ENCODE peak calls at places on chromosome 7, in six cellular contexts. Y is natural killer cell, T is body of pancreas, R is kidney epithelial cell, X is kidney, C is neural crest cell. G is an unnamed sample.

GRCh38 chr7:151853896-151854807 is 22.8 kb downstream of the PRKAG2 start:
- DNase-seq in T (no peak), C (no peak), Y (no peak), R (no peak), X (peak), G (no peak)

GRCh38 chr7:2993868-2994267 is 49.8 kb downstream of the CARD11 start:
- DNase-seq in C (no peak), T (no peak), R (peak), X (peak), Y (no peak), G (no peak)

GRCh38 chr7:69211739-69212138 is 386.5 kb upstream of the AUTS2 start:
- DNase-seq in X (no peak), C (no peak), R (no peak), T (no peak), Y (no peak), G (no peak)

GRCh38 chr7:28747404-28747803 is 210.7 kb downstream of the TRIL start:
- DNase-seq in R (no peak), Y (no peak), C (no peak), T (no peak), X (no peak), G (no peak)

GRCh38 chr7:4169505-4169904 is 512.6 kb upstream of the FOXK1 start:
- DNase-seq in X (no peak), R (no peak), C (no peak), Y (no peak), T (peak), G (no peak)

GRCh38 chr7:37352974-37353948 is 95.4 kb downstream of the ELMO1 start:
- DNase-seq in C (no peak), R (no peak), T (no peak), X (no peak), Y (peak), G (peak)

GRCh38 chr7:139715194-139715815 is 62.5 kb downstream of the HIPK2 start:
- DNase-seq in X (no peak), Y (no peak), T (no peak), C (no peak), R (no peak), G (no peak)

GRCh38 chr7:108263364-108263951 is 133.3 kb upstream of the LAMB4 start:
- DNase-seq in Y (no peak), C (no peak), R (no peak), T (peak), X (no peak), G (no peak)

GRCh38 chr7:153476166-153476565 is 576.0 kb upstream of the DPP6 start:
- DNase-seq in X (no peak), R (no peak), T (no peak), Y (no peak), C (no peak), G (no peak)

GRCh38 chr7:37062460-37062859 is 338.2 kb upstream of the AOAH start:
- DNase-seq in R (no peak), T (no peak), Y (no peak), X (no peak), C (no peak), G (no peak)

GRCh38 chr7:116097365-116098009 is 66.9 kb upstream of the TFEC start:
- DNase-seq in C (no peak), T (no peak), Y (no peak), X (no peak), R (peak), G (no peak)

GRCh38 chr7:69633122-69633892 is 35.0 kb downstream of the AUTS2 start:
- DNase-seq in X (no peak), C (no peak), R (no peak), T (no peak), Y (no peak), G (no peak)

GRCh38 chr7:123360631-123361030 is 160.9 kb upstream of the SLC13A1 start:
- DNase-seq in X (no peak), R (no peak), Y (no peak), T (no peak), C (no peak), G (no peak)

GRCh38 chr7:129780257-129781127 is 169.0 kb downstream of the NRF1 start:
- DNase-seq in Y (no peak), C (no peak), R (peak), X (peak), T (peak), G (no peak)

GRCh38 chr7:5780801-5781496 is 514 bp downstream of the RNF216 start:
- DNase-seq in X (peak), C (peak), Y (no peak), R (no peak), T (peak), G (no peak)

GRCh38 chr7:143015926-143016490 is 10.9 kb downstream of the OR9A2 start:
- DNase-seq in T (no peak), X (no peak), Y (no peak), R (no peak), C (no peak), G (no peak)

GRCh38 chr7:144063710-144064109 is 5.9 kb upstream of the OR2A25 start:
- DNase-seq in C (no peak), X (no peak), R (no peak), T (no peak), Y (no peak), G (no peak)

GRCh38 chr7:471866-472639 is 47.6 kb downstream of the PDGFA start:
- DNase-seq in Y (no peak), T (peak), C (no peak), X (peak), R (peak), G (peak)

GRCh38 chr7:43491984-43492383 is 90.9 kb upstream of the STK17A start:
- DNase-seq in R (peak), Y (no peak), T (no peak), X (no peak), C (no peak), G (no peak)

GRCh38 chr7:131341690-131342089 is 14.0 kb downstream of the MKLN1 start:
- DNase-seq in C (no peak), Y (no peak), X (no peak), T (no peak), R (no peak), G (no peak)

GRCh38 chr7:131342864-131343263 is 15.2 kb downstream of the MKLN1 start:
- DNase-seq in C (no peak), X (no peak), Y (no peak), T (no peak), R (no peak), G (no peak)

GRCh38 chr7:131352032-131352431 is 24.4 kb downstream of the MKLN1 start:
- DNase-seq in X (no peak), R (no peak), Y (no peak), T (no peak), C (no peak), G (no peak)

DNA sequence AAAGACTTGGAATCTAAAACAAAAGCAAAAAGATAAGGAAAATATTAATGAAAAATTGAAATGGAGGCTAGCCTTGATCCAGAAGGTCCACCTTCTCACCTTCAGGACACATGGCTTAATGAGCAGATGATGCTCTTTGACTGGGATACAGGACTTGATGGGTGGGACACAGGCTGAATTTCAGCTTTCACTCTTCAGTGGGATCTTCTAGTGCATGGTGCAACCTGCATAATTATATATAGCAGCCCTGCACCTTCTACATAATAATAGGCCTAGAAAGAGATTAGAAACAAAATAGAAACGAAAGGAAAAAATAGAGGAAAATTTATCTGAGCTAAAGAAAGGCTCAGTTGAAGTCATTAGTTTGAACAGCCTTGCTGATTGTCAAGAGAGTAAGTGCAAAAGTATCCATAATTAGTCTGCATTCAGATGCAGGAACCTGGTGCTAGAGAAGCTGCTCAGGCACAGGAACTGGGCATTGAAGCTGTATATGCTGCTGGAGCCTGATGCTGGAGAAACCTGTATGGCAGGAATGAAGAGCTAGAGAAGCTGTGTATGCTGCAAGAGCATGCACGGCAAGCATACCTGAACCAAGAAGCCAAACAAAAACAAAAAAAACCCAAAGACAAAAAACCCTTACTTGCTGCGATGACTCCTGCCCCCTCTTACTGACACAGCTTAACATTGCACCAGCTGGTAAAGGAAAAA is 19.4 kb downstream of the MKLN1 start:
- DNase-seq in X (no peak), R (no peak), Y (no peak), C (no peak), T (peak), G (no peak)
- TF ChIP-seq CTCF in X (no peak), R (no peak), Y (no peak), C (no peak), T (no peak), G (no peak)

GRCh38 chr7:154640266-154640865 is 362.6 kb downstream of the PAXIP1 start:
- DNase-seq in T (no peak), Y (no peak), X (no peak), C (no peak), R (no peak), G (no peak)
- TF ChIP-seq CTCF in T (peak), Y (no peak), X (no peak), C (peak), R (no peak), G (no peak)

DNA sequence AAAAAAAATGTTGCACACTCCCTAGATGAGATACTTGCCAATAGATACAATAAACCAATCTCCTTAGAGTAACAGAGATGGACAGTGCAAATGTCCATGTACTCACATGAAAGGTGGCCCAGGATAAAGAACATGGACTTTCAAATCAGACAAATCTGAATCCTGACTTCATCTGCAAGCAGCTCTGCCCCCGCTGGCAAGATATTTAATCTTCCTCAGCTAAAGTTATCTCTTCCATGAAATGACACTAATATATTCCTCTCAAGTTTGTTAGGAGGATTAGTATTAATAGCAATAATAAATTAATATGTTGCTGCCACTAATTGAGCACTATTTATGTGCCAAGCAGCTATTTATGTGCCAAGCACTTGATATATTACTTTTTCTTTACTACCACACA is 148.6 kb upstream of the YAE1 start:
- DNase-seq in T (no peak), Y (no peak), C (no peak), X (no peak), R (no peak), G (no peak)
- TF ChIP-seq CTCF in T (no peak), Y (no peak), C (peak), X (no peak), R (peak), G (no peak)

GRCh38 chr7:100457033-100457432 is 7.0 kb downstream of the SPACDR start:
- DNase-seq in R (no peak), T (no peak), Y (no peak), X (no peak), C (no peak), G (no peak)

GRCh38 chr7:100452513-100452912 is 11.5 kb downstream of the SPACDR start:
- DNase-seq in R (no peak), T (no peak), C (no peak), X (no peak), Y (no peak), G (no peak)

GRCh38 chr7:100456561-100456957 is 7.5 kb downstream of the SPACDR start:
- DNase-seq in X (no peak), T (no peak), C (no peak), Y (no peak), R (no peak), G (no peak)
- TF ChIP-seq CTCF in X (no peak), T (no peak), C (no peak), Y (no peak), R (peak), G (no peak)